ENCODE peak calls at places on chromosome 1, in nine cellular contexts. U is lower leg skin; B is GM12864; C is thoracic aorta; Y is left lung; K is tibial artery; Q is Caco-2; J is CD4-positive, alpha-beta T cell; X is nephron progenitor cell. Z is an unnamed sample.

GRCh38 chr1:100721502-100722205 is 2.1 kb downstream of the VCAM1 start:
- DNase-seq in U (peak; percentile 50), B (no peak), C (no peak), Y (peak; percentile 36), K (peak; percentile 45), Q (no peak), J (no peak), X (peak; percentile 22), Z (no peak)

GRCh38 chr1:5945445-5945844 is 46.8 kb downstream of the NPHP4 start:
- DNase-seq in U (no peak), B (no peak), C (no peak), Y (no peak), K (no peak), Q (no peak), J (no peak), X (no peak), Z (no peak)

GRCh38 chr1:85596531-85596930 is 16.0 kb downstream of the CCN1 start:
- DNase-seq in U (no peak), B (no peak), C (no peak), Y (no peak), K (no peak), Q (no peak), J (no peak), X (no peak), Z (no peak)

GRCh38 chr1:98410082-98410481 is 251.4 kb upstream of the SNX7 start:
- DNase-seq in U (no peak), B (no peak), C (no peak), Y (no peak), K (no peak), Q (no peak), J (no peak), X (no peak), Z (no peak)

GRCh38 chr1:14184346-14184963 is 414.0 kb upstream of the KAZN start:
- DNase-seq in U (no peak), B (no peak), C (no peak), Y (no peak), K (no peak), Q (no peak), J (no peak), X (no peak), Z (no peak)

GRCh38 chr1:187471555-187471954 is 642.8 kb downstream of the PLA2G4A start:
- DNase-seq in U (no peak), B (no peak), C (no peak), Y (no peak), K (no peak), Q (no peak), J (no peak), X (no peak), Z (no peak)

GRCh38 chr1:51791888-51792287 is 86.6 kb downstream of the NRDC start:
- DNase-seq in U (no peak), B (no peak), C (no peak), Y (no peak), K (no peak), Q (no peak), J (no peak), X (no peak), Z (no peak)

GRCh38 chr1:15081088-15081487 is 72.5 kb upstream of the TMEM51 start:
- DNase-seq in U (no peak), B (no peak), C (no peak), Y (no peak), K (peak; percentile 43), Q (no peak), J (no peak), X (no peak), Z (no peak)

GRCh38 chr1:111600295-111600694 is 19.3 kb upstream of the RAP1A start:
- DNase-seq in U (no peak), B (no peak), C (no peak), Y (peak; percentile 36), K (no peak), Q (no peak), J (no peak), X (no peak), Z (no peak)

GRCh38 chr1:207810173-207810572 is 58.3 kb downstream of the CD46 start:
- DNase-seq in U (no peak), B (no peak), C (no peak), Y (no peak), K (no peak), Q (no peak), J (no peak), X (no peak), Z (no peak)

GRCh38 chr1:218330043-218330623 is 15.0 kb upstream of the TGFB2 start:
- DNase-seq in U (no peak), B (no peak), C (no peak), Y (no peak), K (no peak), Q (peak; percentile 9), J (no peak), X (no peak), Z (no peak)

GRCh38 chr1:36576118-36576517 is 93.4 kb upstream of the CSF3R start:
- DNase-seq in U (peak; percentile 16), B (no peak), C (no peak), Y (peak; percentile 45), K (peak; percentile 31), Q (peak; percentile 71), J (peak; percentile 43), X (peak; percentile 91), Z (peak; percentile 29)

GRCh38 chr1:215151841-215152240 is 69.3 kb downstream of the KCNK2 start:
- DNase-seq in U (no peak), B (no peak), C (no peak), Y (no peak), K (no peak), Q (no peak), J (no peak), X (no peak), Z (no peak)

GRCh38 chr1:189654906-189655305 is 822.8 kb downstream of the BRINP3 start:
- DNase-seq in U (no peak), B (no peak), C (no peak), Y (no peak), K (no peak), Q (no peak), J (no peak), X (no peak), Z (no peak)

GRCh38 chr1:205205055-205205454 is 6.4 kb downstream of the DSTYK start:
- DNase-seq in U (no peak), B (no peak), C (no peak), Y (no peak), K (no peak), Q (no peak), J (no peak), X (no peak), Z (no peak)

GRCh38 chr1:87206444-87206843 is 122.2 kb upstream of the LMO4 start:
- DNase-seq in U (no peak), B (no peak), C (no peak), Y (no peak), K (no peak), Q (no peak), J (no peak), X (no peak), Z (no peak)

GRCh38 chr1:236495359-236496120 is 28.2 kb upstream of the LGALS8 start:
- DNase-seq in U (no peak), B (no peak), C (no peak), Y (no peak), K (no peak), Q (peak; percentile 75), J (no peak), X (no peak), Z (no peak)

GRCh38 chr1:115364776-115365155 is 26.7 kb upstream of the NGF start:
- DNase-seq in U (no peak), B (no peak), C (no peak), Y (no peak), K (no peak), Q (no peak), J (no peak), X (no peak), Z (no peak)

GRCh38 chr1:18365099-18365705 is 115.5 kb upstream of the KLHDC7A start:
- DNase-seq in U (no peak), B (no peak), C (no peak), Y (no peak), K (no peak), Q (no peak), J (no peak), X (no peak), Z (no peak)
- TF ChIP-seq CTCF in U (no peak), B (no peak), C (no peak), Y (no peak), K (no peak), Q (peak; percentile 11), J (no peak), X (no peak), Z (no peak)

DNA sequence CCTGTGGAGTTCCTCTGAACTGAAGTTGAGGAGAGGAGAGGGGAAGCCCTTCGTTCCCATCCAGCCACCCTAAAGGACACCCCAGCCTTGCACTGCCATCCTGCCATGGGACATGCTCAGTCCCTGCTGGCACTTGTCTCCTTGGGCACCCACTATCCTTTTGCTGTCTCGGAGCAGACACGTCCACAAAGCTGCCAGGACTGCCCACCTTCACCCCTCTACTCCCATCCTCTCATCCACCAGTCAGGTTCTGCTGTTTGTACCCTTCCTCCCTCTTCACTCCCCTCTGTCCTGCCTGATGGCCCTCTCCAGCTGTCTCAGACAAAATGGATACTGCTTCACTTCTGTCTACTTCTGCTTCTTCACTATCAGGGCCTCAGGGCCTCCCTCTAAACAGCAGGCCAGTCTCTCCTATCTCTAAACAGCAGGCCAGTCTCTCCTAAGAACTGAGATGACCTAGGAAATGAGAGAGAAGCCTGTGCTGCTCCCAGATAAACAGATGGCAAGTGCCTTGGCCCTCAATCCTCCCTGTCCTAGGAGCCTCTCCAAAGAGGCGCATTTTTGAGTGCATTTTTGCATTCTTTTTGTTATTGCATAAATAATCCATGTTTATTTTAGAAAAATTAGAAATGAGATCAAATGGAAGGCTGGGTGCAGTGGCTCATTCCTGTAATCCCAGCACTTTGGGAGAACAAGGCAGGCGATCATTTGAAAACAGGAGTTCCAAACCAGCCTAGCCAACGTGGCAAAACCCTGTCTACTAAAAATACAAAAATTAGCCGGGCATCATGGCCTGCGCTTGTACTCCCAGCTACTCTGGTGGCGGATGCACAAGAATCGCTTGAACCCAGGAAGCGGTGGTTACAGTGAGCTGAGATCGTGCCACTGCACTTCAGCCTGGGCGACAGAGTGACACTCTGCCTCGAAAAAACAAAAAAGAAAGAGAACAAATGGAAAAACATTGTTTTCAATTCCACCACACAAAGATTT is 4.4 kb upstream of the PYCR2 start:
- DNase-seq in U (no peak), B (no peak), C (no peak), Y (no peak), K (no peak), Q (no peak), J (no peak), X (no peak), Z (no peak)
- TF ChIP-seq CTCF in U (no peak), B (no peak), C (no peak), Y (no peak), K (no peak), Q (no peak), J (no peak), X (no peak), Z (no peak)

GRCh38 chr1:168441745-168442144 is 102.1 kb downstream of the XCL2 start:
- DNase-seq in U (no peak), B (no peak), C (no peak), Y (no peak), K (no peak), Q (no peak), J (no peak), X (no peak), Z (no peak)
- TF ChIP-seq CTCF in U (no peak), B (no peak), C (no peak), Y (no peak), K (no peak), Q (no peak), J (no peak), X (no peak), Z (no peak)

DNA sequence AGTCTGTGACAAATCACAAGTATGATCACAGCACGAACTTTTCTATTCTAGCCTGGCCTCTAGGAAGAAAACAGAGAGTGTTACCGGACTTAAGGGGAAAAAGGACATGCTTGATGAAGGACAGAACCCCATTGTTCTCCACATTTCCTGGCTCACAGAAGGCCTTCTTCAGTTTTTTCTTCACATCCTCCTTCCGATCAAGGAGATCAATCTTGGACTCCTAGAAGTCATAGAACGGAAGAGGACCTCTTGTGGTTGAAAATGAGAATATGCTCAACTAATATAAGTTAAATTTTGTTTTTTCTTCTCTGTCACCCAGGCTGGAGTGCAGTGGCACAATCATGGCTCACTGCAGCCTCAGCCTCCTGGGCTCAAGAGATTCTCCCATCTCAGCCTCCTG is 30.3 kb downstream of the YARS1 start:
- DNase-seq in U (no peak), B (peak; percentile 25), C (no peak), Y (no peak), K (no peak), Q (no peak), J (no peak), X (no peak), Z (no peak)
- TF ChIP-seq CTCF in U (no peak), B (peak; percentile 34), C (peak; percentile 18), Y (no peak), K (peak; percentile 23), Q (no peak), J (no peak), X (peak; percentile 23), Z (no peak)

Z was measured in omental fat pad.